ENCODE peak calls at places on chromosomes 16 and 17, in four cellular contexts. One of them, this sample, is unnamed.

GRCh38 chr17:55532670-55533069 is 21.4 kb upstream of the SMIM36 start:
- DNase-seq in A549: no peak
- DNase-seq in cardiac muscle cell: no peak
- DNase-seq in psoas muscle: no peak
- DNase-seq in this sample: no peak

GRCh38 chr17:47275245-47275984 is 21.8 kb downstream of the ITGB3 start:
- DNase-seq in psoas muscle: peak
- DNase-seq in A549: no peak
- DNase-seq in cardiac muscle cell: peak
- DNase-seq in this sample: no peak

GRCh38 chr16:5504028-5504758 is 406.6 kb upstream of the EEF2KMT start:
- DNase-seq in cardiac muscle cell: no peak
- DNase-seq in A549: no peak
- DNase-seq in psoas muscle: no peak
- DNase-seq in this sample: no peak

GRCh38 chr16:622920-623280 is 7.9 kb upstream of the WFIKKN1 start:
- DNase-seq in A549: no peak
- DNase-seq in cardiac muscle cell: no peak
- DNase-seq in psoas muscle: no peak
- DNase-seq in this sample: no peak

GRCh38 chr17:14451729-14452191 is 150.9 kb downstream of the HS3ST3B1 start:
- DNase-seq in cardiac muscle cell: peak
- DNase-seq in psoas muscle: no peak
- DNase-seq in A549: no peak
- DNase-seq in this sample: no peak

GRCh38 chr17:16406742-16407674 is 8.4 kb upstream of the TRPV2 start:
- DNase-seq in psoas muscle: peak
- DNase-seq in cardiac muscle cell: peak
- DNase-seq in A549: peak
- DNase-seq in this sample: no peak

GRCh38 chr16:88298166-88298881 is 84.4 kb upstream of the ZNF469 start:
- DNase-seq in psoas muscle: peak
- DNase-seq in A549: no peak
- DNase-seq in cardiac muscle cell: peak
- DNase-seq in this sample: no peak

GRCh38 chr17:62592305-62593099 is 35.0 kb upstream of the MRC2 start:
- DNase-seq in cardiac muscle cell: no peak
- DNase-seq in psoas muscle: no peak
- DNase-seq in A549: peak
- DNase-seq in this sample: no peak

GRCh38 chr16:86031141-86031678 is 132.2 kb downstream of the IRF8 start:
- DNase-seq in A549: no peak
- DNase-seq in psoas muscle: no peak
- DNase-seq in cardiac muscle cell: no peak
- DNase-seq in this sample: no peak

GRCh38 chr17:77404812-77405581 is 264.2 kb downstream of the SEC14L1 start:
- DNase-seq in cardiac muscle cell: peak
- DNase-seq in A549: no peak
- DNase-seq in psoas muscle: no peak
- DNase-seq in this sample: peak

GRCh38 chr16:11585460-11586374 is 1.0 kb downstream of the LITAF start:
- DNase-seq in A549: peak
- DNase-seq in psoas muscle: no peak
- DNase-seq in cardiac muscle cell: no peak
- DNase-seq in this sample: no peak

GRCh38 chr17:4365628-4366311 is 705 bp downstream of the UBE2G1 start:
- DNase-seq in cardiac muscle cell: peak
- DNase-seq in A549: peak
- DNase-seq in psoas muscle: peak
- DNase-seq in this sample: peak

GRCh38 chr16:3579776-3580175 is 2.6 kb upstream of the NLRC3 start:
- DNase-seq in psoas muscle: no peak
- DNase-seq in cardiac muscle cell: no peak
- DNase-seq in A549: no peak
- DNase-seq in this sample: no peak
- H3K27ac ChIP-seq in psoas muscle: no peak
- H3K27ac ChIP-seq in cardiac muscle cell: no peak
- H3K27ac ChIP-seq in A549: no peak
- H3K27ac ChIP-seq in this sample: no peak

GRCh38 chr17:42311240-42312034 is 23.1 kb downstream of the STAT5A start:
- DNase-seq in cardiac muscle cell: peak
- DNase-seq in A549: no peak
- DNase-seq in psoas muscle: peak
- DNase-seq in this sample: no peak

GRCh38 chr17:42313773-42314566 is 25.7 kb downstream of the STAT5A start:
- DNase-seq in cardiac muscle cell: no peak
- DNase-seq in A549: no peak
- DNase-seq in psoas muscle: no peak
- DNase-seq in this sample: no peak

GRCh38 chr17:42312035-42312284 is 23.7 kb downstream of the STAT5A start:
- DNase-seq in cardiac muscle cell: no peak
- DNase-seq in A549: no peak
- DNase-seq in psoas muscle: no peak
- DNase-seq in this sample: no peak

GRCh38 chr17:42313389-42313772 is 25.1 kb downstream of the STAT5A start:
- DNase-seq in A549: no peak
- DNase-seq in psoas muscle: no peak
- DNase-seq in cardiac muscle cell: no peak
- DNase-seq in this sample: no peak

DNA sequence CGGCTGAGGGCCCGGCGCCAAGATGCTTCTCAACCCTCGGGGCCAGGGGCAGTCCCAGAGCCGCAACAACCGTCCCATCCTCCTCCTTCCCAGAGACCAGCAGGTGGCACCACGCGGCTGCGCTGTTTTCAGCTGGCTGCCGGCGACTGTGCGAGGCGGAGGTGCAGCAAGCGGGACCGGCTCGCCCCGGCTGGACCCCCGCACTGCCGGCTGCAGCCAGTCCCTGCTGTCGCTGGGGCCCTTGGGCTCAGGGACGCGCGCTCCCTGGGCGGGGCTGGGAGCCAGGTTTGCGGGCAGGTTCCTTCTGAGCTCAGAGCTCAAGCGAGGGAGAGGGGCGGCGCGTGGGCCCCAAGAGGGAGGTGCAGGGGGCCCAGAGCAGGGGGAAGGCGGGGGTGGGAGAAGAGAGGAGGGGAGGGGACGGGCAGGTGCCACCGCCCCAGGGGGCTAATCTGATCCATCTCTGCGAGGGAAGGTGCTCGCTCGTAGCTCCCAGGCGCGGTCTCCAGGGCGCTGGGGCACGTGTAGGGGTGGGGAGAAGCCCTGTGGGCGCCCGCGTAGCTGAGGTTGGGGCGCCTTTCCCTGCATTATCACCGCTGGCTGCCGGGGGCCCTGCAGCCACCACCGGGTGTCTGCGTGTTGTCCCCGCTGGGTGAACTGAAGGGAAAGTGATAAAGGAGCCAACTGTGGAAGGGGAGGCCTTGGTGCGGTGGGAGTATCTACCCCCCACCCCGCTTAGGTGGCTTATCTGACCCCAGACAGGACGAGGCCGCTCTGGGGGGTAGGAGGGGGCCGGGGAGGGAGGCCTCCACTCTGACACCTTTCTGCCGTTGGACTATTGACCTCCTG is 24.2 kb downstream of the STAT5A start:
- DNase-seq in A549: peak
- DNase-seq in cardiac muscle cell: peak
- DNase-seq in psoas muscle: peak
- DNase-seq in this sample: peak
- H3K27ac ChIP-seq in A549: peak
- H3K27ac ChIP-seq in cardiac muscle cell: peak
- H3K27ac ChIP-seq in psoas muscle: peak
- H3K27ac ChIP-seq in this sample: peak

GRCh38 chr16:57732683-57733082 is 2.9 kb upstream of the KATNB1 start:
- DNase-seq in psoas muscle: no peak
- DNase-seq in cardiac muscle cell: no peak
- DNase-seq in A549: no peak
- DNase-seq in this sample: no peak
- H3K27ac ChIP-seq in psoas muscle: no peak
- H3K27ac ChIP-seq in cardiac muscle cell: no peak
- H3K27ac ChIP-seq in A549: no peak
- H3K27ac ChIP-seq in this sample: no peak

GRCh38 chr17:81115219-81115618 is 50.1 kb upstream of the PVALEF start:
- DNase-seq in cardiac muscle cell: no peak
- DNase-seq in A549: no peak
- DNase-seq in psoas muscle: no peak
- DNase-seq in this sample: no peak

GRCh38 chr17:81113158-81113724 is 52.1 kb upstream of the PVALEF start:
- DNase-seq in cardiac muscle cell: no peak
- DNase-seq in A549: no peak
- DNase-seq in psoas muscle: peak
- DNase-seq in this sample: no peak

GRCh38 chr17:81115749-81116464 is 49.4 kb upstream of the PVALEF start:
- DNase-seq in A549: no peak
- DNase-seq in cardiac muscle cell: no peak
- DNase-seq in psoas muscle: no peak
- DNase-seq in this sample: no peak

GRCh38 chr17:81116704-81117103 is 48.6 kb upstream of the PVALEF start:
- DNase-seq in psoas muscle: no peak
- DNase-seq in A549: no peak
- DNase-seq in cardiac muscle cell: no peak
- DNase-seq in this sample: no peak

GRCh38 chr17:81114694-81115093 is 50.6 kb upstream of the PVALEF start:
- DNase-seq in cardiac muscle cell: no peak
- DNase-seq in psoas muscle: no peak
- DNase-seq in A549: no peak
- DNase-seq in this sample: no peak
- H3K27ac ChIP-seq in cardiac muscle cell: no peak
- H3K27ac ChIP-seq in psoas muscle: no peak
- H3K27ac ChIP-seq in A549: no peak
- H3K27ac ChIP-seq in this sample: no peak

GRCh38 chr17:60423865-60424264 is 1.6 kb downstream of the CHCT1 start:
- DNase-seq in psoas muscle: no peak
- DNase-seq in cardiac muscle cell: no peak
- DNase-seq in A549: no peak
- DNase-seq in this sample: no peak

GRCh38 chr17:60426596-60426995 is 4.3 kb downstream of the CHCT1 start:
- DNase-seq in psoas muscle: no peak
- DNase-seq in cardiac muscle cell: no peak
- DNase-seq in A549: no peak
- DNase-seq in this sample: no peak

GRCh38 chr17:60421273-60422161 is 772 bp upstream of the CHCT1 start:
- DNase-seq in cardiac muscle cell: peak
- DNase-seq in A549: peak
- DNase-seq in psoas muscle: peak
- DNase-seq in this sample: peak

GRCh38 chr17:60425626-60426025 is 3.3 kb downstream of the CHCT1 start:
- DNase-seq in A549: no peak
- DNase-seq in psoas muscle: no peak
- DNase-seq in cardiac muscle cell: no peak
- DNase-seq in this sample: no peak

DNA sequence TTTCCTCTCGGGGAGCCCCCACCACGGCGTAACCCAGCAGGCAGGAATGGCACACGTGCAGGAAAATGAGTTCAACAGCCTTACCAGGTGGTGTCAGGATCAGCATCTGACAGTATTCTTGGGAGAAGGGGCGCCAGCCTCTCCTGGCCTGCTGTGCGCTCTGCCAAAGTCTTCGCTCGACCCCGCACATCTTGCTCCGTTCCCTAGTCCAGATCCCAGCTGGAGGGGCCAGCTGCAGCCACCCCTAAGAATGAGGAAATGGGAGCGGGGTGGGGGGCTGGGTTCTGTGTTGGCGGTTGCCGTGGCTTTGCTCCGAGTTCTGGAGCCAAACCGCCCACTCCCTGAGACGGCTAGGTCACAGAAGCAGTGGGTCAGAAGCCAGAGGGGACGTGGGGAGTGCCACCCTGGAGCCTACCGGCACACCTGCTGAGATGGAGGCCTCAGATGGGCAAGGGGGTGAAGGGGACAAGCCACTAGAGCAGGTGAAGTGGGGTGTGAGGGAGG is at the start of gene CHCT1:
- DNase-seq in cardiac muscle cell: no peak
- DNase-seq in A549: no peak
- DNase-seq in psoas muscle: no peak
- DNase-seq in this sample: no peak
- H3K27ac ChIP-seq in cardiac muscle cell: no peak
- H3K27ac ChIP-seq in A549: peak
- H3K27ac ChIP-seq in psoas muscle: no peak
- H3K27ac ChIP-seq in this sample: no peak

GRCh38 chr16:30459456-30459855 is 13.1 kb upstream of the ITGAL start:
- DNase-seq in psoas muscle: no peak
- DNase-seq in A549: no peak
- DNase-seq in cardiac muscle cell: no peak
- DNase-seq in this sample: no peak
- H3K27ac ChIP-seq in psoas muscle: no peak
- H3K27ac ChIP-seq in A549: no peak
- H3K27ac ChIP-seq in cardiac muscle cell: no peak
- H3K27ac ChIP-seq in this sample: no peak

GRCh38 chr16:67922740-67923139 is 8.9 kb downstream of the CTRL start:
- DNase-seq in psoas muscle: no peak
- DNase-seq in cardiac muscle cell: no peak
- DNase-seq in A549: no peak
- DNase-seq in this sample: no peak
- H3K27ac ChIP-seq in psoas muscle: peak
- H3K27ac ChIP-seq in cardiac muscle cell: no peak
- H3K27ac ChIP-seq in A549: no peak
- H3K27ac ChIP-seq in this sample: no peak

GRCh38 chr16:84806890-84807258 is 12.9 kb upstream of the CRISPLD2 start:
- DNase-seq in cardiac muscle cell: no peak
- DNase-seq in psoas muscle: no peak
- DNase-seq in A549: no peak
- DNase-seq in this sample: no peak
- H3K27ac ChIP-seq in cardiac muscle cell: no peak
- H3K27ac ChIP-seq in psoas muscle: no peak
- H3K27ac ChIP-seq in A549: peak
- H3K27ac ChIP-seq in this sample: peak

This sample was measured in CD8-positive, alpha-beta memory T cell.